ENCODE peak calls at places on chromosome 13, in six cellular contexts. R, S, H, E, U and G are unnamed samples.

GRCh38 chr13:46172531-46172991 is 9.4 kb downstream of the LCP1 start:
- DNase-seq in R (no peak), E (peak), H (no peak), U (no peak), S (no peak), G (no peak)

GRCh38 chr13:94968040-94968756 is 255.9 kb upstream of the SOX21 start:
- DNase-seq in S (peak), H (peak), R (peak), U (no peak), E (no peak), G (peak)

GRCh38 chr13:113211774-113212173 is 2.4 kb downstream of the CUL4A start:
- DNase-seq in U (no peak), R (no peak), E (no peak), H (no peak), S (peak), G (no peak)

GRCh38 chr13:112241288-112241687 is 134.9 kb upstream of the SPACA7 start:
- DNase-seq in U (no peak), H (no peak), R (no peak), E (no peak), S (no peak), G (no peak)

GRCh38 chr13:51728972-51729371 is 75.0 kb downstream of the DHRS12 start:
- DNase-seq in U (peak), H (no peak), S (no peak), E (peak), R (peak), G (no peak)

GRCh38 chr13:112828082-112828699 is 138.4 kb downstream of the ATP11A start:
- DNase-seq in H (no peak), E (no peak), U (no peak), S (no peak), R (no peak), G (no peak)

GRCh38 chr13:39415403-39415802 is 187.6 kb downstream of the LHFPL6 start:
- DNase-seq in R (peak), E (no peak), S (peak), U (peak), H (no peak), G (no peak)

GRCh38 chr13:35711909-35712308 is 235.4 kb upstream of the MAB21L1 start:
- DNase-seq in S (no peak), H (no peak), R (no peak), E (no peak), U (no peak), G (no peak)

GRCh38 chr13:104648291-104648690 is 1582.1 kb upstream of the SLC10A2 start:
- DNase-seq in H (no peak), R (no peak), E (no peak), S (no peak), U (no peak), G (no peak)

GRCh38 chr13:76904507-76904906 is 18.3 kb upstream of the KCTD12 start:
- DNase-seq in R (no peak), S (no peak), H (no peak), E (no peak), U (no peak), G (no peak)

DNA sequence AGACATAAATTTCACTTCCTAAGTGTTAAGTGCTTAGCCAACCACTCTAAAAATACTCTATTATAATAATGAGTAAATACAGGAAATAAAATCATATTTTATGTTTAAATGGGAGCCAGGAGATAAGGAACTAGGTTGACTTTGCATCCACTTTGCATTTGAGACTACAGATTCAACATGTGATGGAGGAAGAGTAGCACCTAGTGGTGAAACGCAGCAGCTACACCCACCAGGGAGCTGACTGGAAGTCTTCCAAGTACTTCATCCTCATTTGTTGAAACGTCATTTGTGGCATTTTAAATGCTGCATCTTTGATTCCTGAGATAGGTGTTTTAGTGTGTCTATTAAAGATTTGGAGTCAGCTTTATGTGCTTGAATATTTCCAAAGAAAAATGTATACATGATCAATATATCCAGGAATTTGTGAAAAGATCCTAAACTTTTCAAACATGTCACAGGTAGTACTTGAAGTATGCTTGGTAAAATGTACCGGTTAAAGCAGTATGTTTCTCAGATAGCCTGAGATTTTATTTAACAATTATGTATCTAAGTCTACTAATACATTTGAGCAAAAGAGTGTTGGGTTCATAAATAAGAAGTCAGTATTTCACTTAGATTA is 17.4 kb upstream of the KCTD12 start:
- DNase-seq in U (peak), H (peak), R (peak), E (peak), S (peak), G (peak)
- H3K4ac ChIP-seq in U (no peak), H (no peak), R (no peak), E (no peak), S (no peak), G (no peak)

GRCh38 chr13:100848304-100848703 is 173.7 kb upstream of the TMTC4 start:
- DNase-seq in E (no peak), S (no peak), R (no peak), U (no peak), H (peak), G (no peak)
- H3K14ac ChIP-seq in E (no peak), S (no peak), R (no peak), U (no peak), H (no peak), G (no peak)

GRCh38 chr13:23288564-23288963 is 107.8 kb downstream of the SGCG start:
- DNase-seq in E (no peak), H (no peak), R (no peak), S (no peak), U (no peak), G (no peak)

GRCh38 chr13:23288995-23289394 is 108.2 kb downstream of the SGCG start:
- DNase-seq in H (no peak), S (no peak), R (no peak), E (no peak), U (no peak), G (no peak)

GRCh38 chr13:23289917-23290357 is 109.2 kb downstream of the SGCG start:
- DNase-seq in U (peak), R (no peak), H (no peak), E (no peak), S (no peak), G (no peak)

DNA sequence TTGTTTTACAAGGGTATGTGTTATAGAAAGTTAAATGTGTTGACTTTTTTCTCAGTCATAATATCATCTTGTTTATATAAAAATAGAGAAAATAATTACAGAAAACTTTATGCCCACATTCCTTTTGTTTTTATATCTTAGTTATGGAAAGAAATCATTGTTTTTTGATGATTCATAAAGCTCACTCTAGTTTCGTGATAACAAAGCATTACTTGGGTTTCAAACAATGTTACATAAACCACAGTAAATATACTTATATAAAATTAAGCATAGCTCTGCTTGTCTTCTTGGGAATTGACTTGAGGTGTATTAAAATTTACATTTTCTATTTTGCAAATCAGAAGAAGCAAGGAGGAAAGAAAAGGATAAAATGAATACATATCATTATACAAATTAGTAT is 111.8 kb downstream of the SGCG start:
- DNase-seq in E (no peak), S (no peak), R (no peak), U (no peak), H (no peak), G (no peak)
- H3K4ac ChIP-seq in E (no peak), S (no peak), R (no peak), U (no peak), H (no peak), G (no peak)

GRCh38 chr13:21063031-21063430 is 1.6 kb upstream of the LATS2 start:
- DNase-seq in R (no peak), H (peak), U (no peak), E (no peak), S (no peak), G (no peak)
- H3K14ac ChIP-seq in R (no peak), H (no peak), U (peak), E (no peak), S (no peak), G (no peak)

GRCh38 chr13:48108106-48108505 is 13.2 kb upstream of the MED4 start:
- DNase-seq in R (no peak), E (no peak), H (no peak), S (no peak), U (no peak), G (no peak)

GRCh38 chr13:48110132-48110868 is 15.4 kb upstream of the MED4 start:
- DNase-seq in E (no peak), S (no peak), H (no peak), R (no peak), U (no peak), G (no peak)

GRCh38 chr13:48112896-48113525 is 18.1 kb upstream of the MED4 start:
- DNase-seq in E (peak), U (peak), S (no peak), R (peak), H (no peak), G (no peak)

GRCh38 chr13:48116808-48117207 is 21.9 kb upstream of the MED4 start:
- DNase-seq in U (no peak), S (no peak), H (no peak), E (no peak), R (no peak), G (no peak)

DNA sequence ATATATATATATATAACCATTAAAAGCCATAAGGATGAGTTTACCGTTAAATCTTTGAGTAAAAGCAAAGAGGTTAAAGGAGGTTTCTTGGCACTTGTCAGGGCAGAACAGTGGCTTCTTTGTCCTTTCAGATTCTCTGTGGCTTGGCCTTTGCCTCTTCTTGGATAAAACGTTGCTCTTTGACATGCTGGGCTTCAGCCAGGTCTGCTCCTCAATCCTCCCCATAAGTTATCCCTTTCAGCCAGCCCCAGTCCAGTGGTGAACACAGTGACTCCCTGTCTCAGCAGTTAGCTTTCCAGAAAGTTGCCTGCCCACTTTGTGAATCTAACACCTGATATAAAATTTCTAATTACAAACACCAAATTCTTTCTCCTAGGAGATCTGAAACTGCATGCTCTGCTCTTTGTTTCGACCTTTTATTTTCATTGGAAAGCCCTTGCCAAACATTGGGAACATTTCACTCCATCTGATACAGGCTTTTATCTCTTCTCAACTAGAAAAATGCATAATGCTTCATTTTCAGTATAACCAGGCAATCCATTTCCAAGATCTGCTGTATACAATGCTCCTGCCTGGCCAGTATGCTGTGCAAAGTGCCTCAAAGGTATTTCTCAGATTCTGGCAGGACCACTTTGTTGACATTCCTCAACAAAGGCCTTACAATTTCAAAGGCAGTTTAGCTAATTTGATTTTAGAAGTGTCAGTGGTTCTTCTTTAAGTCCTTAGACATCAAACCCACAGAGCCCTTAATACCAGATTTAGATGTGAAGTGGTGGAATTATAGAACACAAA is 16.2 kb upstream of the MED4 start:
- DNase-seq in S (no peak), E (peak), H (no peak), U (no peak), R (no peak), G (no peak)
- H3K4ac ChIP-seq in S (no peak), E (no peak), H (no peak), U (no peak), R (no peak), G (no peak)

GRCh38 chr13:49343255-49343654 is 95.5 kb downstream of the CDADC1 start:
- DNase-seq in U (no peak), H (no peak), R (no peak), S (no peak), E (no peak), G (no peak)

GRCh38 chr13:49347650-49348385 is 96.0 kb downstream of the CAB39L start:
- DNase-seq in R (no peak), H (no peak), S (peak), E (peak), U (no peak), G (no peak)

GRCh38 chr13:49343731-49344130 is 96.0 kb downstream of the CDADC1 start:
- DNase-seq in E (no peak), S (no peak), U (no peak), R (no peak), H (no peak), G (no peak)

GRCh38 chr13:49348748-49349147 is 95.1 kb downstream of the CAB39L start:
- DNase-seq in U (no peak), R (no peak), H (peak), E (no peak), S (peak), G (no peak)

DNA sequence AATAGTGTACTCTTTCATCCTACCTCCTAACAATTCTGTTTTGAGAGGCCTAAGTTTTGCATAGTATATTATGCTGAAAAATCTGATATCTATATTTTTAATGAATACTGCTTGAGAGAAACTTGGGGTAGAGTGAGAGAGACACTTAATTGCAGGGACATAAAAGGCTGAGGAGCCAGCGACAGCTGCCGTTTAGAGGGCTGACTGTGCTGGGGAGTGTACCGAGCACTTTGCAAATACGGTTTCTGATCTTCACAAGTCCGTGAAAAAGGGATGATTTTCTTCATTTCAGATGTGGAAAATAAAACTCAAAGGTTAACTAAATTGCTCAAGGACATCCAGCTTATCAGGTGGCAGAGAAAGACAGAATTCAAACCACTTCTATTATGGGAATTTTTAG is 97.4 kb downstream of the CAB39L start:
- DNase-seq in H (no peak), E (no peak), S (no peak), R (no peak), U (no peak), G (no peak)
- H3K14ac ChIP-seq in H (no peak), E (no peak), S (no peak), R (no peak), U (no peak), G (no peak)

GRCh38 chr13:40589285-40590109 is 76.9 kb downstream of the FOXO1 start:
- DNase-seq in R (peak), U (no peak), E (no peak), S (no peak), H (no peak), G (peak)
- H3K4ac ChIP-seq in R (no peak), U (no peak), E (no peak), S (no peak), H (no peak), G (no peak)

GRCh38 chr13:23813635-23814034 is 75.6 kb downstream of the MIPEP start:
- DNase-seq in H (no peak), R (no peak), U (no peak), E (no peak), S (no peak), G (no peak)
- H3K14ac ChIP-seq in H (no peak), R (no peak), U (no peak), E (no peak), S (no peak), G (no peak)